ENCODE peak calls at places on chromosomes 2 and 18, in four cellular contexts. L, I, Y and S are unnamed samples.

GRCh38 chr2:15042824-15043223 is 410.3 kb downstream of the LRATD1 start:
- DNase-seq in L (no peak), I (peak), Y (no peak), S (no peak)

GRCh38 chr2:134408791-134409190 is 154.9 kb downstream of the MGAT5 start:
- DNase-seq in L (no peak), I (no peak), Y (no peak), S (no peak)

GRCh38 chr2:29940706-29941105 is 19.3 kb upstream of the ALK start:
- DNase-seq in L (no peak), I (no peak), Y (no peak), S (no peak)

GRCh38 chr18:31399336-31400032 is 22.9 kb downstream of the DSG4 start:
- DNase-seq in L (no peak), I (no peak), Y (no peak), S (no peak)

GRCh38 chr2:3572620-3573019 is 2.4 kb upstream of the RPS7 start:
- DNase-seq in L (no peak), I (no peak), Y (no peak), S (no peak)

GRCh38 chr2:64260817-64261216 is 116.6 kb upstream of the PELI1 start:
- DNase-seq in L (peak), I (no peak), Y (peak), S (no peak)

GRCh38 chr2:42369551-42370229 is 8.7 kb upstream of the COX7A2L start:
- DNase-seq in L (no peak), I (no peak), Y (no peak), S (no peak)

GRCh38 chr2:177537241-177537640 is 144.7 kb downstream of the AGPS start:
- DNase-seq in L (no peak), I (no peak), Y (no peak), S (no peak)

GRCh38 chr2:36477744-36478143 is 120.2 kb downstream of the FEZ2 start:
- DNase-seq in L (no peak), I (no peak), Y (no peak), S (no peak)

GRCh38 chr2:72824224-72824842 is 1.5 kb downstream of the EXOC6B start:
- DNase-seq in L (no peak), I (peak), Y (no peak), S (no peak)

GRCh38 chr18:80109676-80110078 is 615 bp downstream of the ADNP2 start:
- DNase-seq in L (no peak), I (no peak), Y (peak), S (peak)

GRCh38 chr18:62189208-62189607 is 2.2 kb downstream of the RELCH start:
- DNase-seq in L (no peak), I (no peak), Y (no peak), S (no peak)
- H3K4me3 ChIP-seq in L (peak), I (no peak), Y (no peak), S (peak)

DNA sequence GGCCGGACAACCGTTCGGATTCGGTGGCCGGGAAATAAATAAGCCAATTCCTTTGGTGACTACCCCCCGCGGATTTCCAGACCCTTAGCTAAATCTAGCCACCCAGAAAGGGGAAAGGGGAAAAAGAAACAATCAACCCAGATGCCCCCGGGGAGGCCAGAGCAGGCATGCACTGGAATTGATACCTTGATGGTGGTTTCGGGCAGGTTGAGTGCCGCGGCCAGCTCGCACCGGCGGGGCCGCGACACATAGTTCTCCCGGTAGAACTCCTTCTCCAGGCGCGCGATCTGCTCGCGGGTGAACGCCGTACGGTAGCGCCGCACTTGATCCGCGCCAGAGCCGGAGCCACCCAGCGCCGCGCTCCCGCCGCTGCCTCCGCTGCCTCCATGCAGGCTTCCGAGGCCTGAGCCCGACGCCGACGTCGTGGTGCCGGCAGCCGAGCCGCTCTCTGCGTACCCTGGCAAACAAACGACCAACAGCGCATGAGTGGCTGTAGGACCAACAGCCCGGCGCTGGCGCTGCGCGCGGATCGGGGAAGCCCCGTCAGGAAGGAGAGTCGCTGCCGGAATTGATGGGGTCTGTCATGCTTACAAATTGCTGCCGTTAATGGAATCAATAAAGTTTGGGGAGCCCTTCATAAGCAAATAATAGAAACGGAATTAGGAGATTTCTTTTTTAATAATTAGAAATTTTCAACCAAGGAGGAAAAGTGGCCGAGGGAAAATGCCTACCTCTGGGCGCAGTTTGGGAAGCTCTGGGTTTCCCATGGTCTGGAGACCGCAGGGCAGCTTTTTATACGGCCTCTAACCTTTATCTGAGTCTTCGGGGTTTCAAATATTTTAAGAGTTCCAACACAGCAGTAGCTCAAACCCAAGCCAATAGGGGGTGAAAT is 1.5 kb downstream of the EVX2 start:
- DNase-seq in L (no peak), I (no peak), Y (no peak), S (no peak)
- H3K4me3 ChIP-seq in L (no peak), I (no peak), Y (no peak), S (no peak)

DNA sequence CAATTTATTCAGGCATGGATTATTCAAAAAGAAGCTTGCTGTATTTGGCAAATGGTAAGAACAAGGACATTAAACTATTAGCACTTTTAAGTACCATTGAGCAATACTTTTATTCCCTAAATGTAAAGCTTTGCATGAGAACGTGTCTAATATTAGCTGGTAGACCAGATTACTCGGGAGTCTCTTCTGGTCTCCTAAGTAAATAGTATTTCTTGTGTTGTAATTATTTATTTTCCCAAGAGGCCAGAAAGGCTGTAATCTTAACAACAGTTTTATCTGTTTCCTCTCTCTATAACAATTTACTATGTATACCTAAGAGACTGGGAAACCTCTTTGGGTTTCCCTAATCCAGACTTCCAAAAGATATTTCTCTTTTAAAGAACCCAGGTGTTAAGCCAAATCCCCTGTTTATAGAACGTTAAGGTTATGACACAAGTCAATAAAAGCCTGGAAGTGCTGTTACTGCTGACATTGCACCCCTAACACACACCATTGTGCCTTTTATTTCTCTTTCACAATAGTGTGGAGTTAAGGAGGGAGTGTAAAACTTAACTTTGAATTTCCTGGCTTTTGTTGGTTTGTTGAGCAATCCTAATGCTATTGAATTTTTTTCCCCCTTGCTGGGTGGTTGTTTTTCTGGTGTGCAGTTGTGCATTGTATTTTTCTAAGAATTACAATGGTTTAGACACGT is 192.6 kb downstream of the MTX2 start:
- DNase-seq in L (no peak), I (no peak), Y (no peak), S (no peak)
- H3K4me3 ChIP-seq in L (no peak), I (no peak), Y (no peak), S (no peak)

GRCh38 chr2:241096979-241097378 is 5.1 kb downstream of the MTERF4 start:
- DNase-seq in L (no peak), I (no peak), Y (no peak), S (no peak)
- H3K4me3 ChIP-seq in L (no peak), I (no peak), Y (no peak), S (no peak)